ENCODE peak calls at places on chromosomes 12 and 14, in eight cellular contexts. O, L, K, M, V, A, P and Y are unnamed samples.

GRCh38 chr12:630656-631632 is 32.3 kb downstream of the NINJ2 start:
- DNase-seq in O (no peak), L (peak; percentile 84), K (no peak), M (no peak), V (no peak), A (peak; percentile 61), P (no peak), Y (peak; percentile 86)

GRCh38 chr12:12376636-12377448 is 20.0 kb downstream of the BORCS5 start:
- DNase-seq in O (peak; percentile 41), L (no peak), K (no peak), M (peak; percentile 18), V (peak; percentile 73), A (no peak), P (peak; percentile 45), Y (no peak)

GRCh38 chr12:4355843-4356327 is 23.6 kb downstream of the FGF23 start:
- DNase-seq in O (peak; percentile 25), L (no peak), K (no peak), M (peak; percentile 42), V (no peak), A (peak; percentile 25), P (no peak), Y (peak; percentile 49)

GRCh38 chr14:90111895-90112534 is 50.2 kb downstream of the KCNK13 start:
- DNase-seq in O (no peak), L (no peak), K (no peak), M (peak; percentile 86), V (peak; percentile 19), A (no peak), P (peak; percentile 38), Y (no peak)

GRCh38 chr12:77746108-77746507 is 84.6 kb upstream of the NAV3 start:
- DNase-seq in O (no peak), L (no peak), K (no peak), M (peak; percentile 41), V (no peak), A (no peak), P (no peak), Y (no peak)

GRCh38 chr12:30989754-30990153 is 63.2 kb downstream of the TSPAN11 start:
- DNase-seq in O (peak; percentile 61), L (peak; percentile 68), K (no peak), M (no peak), V (peak; percentile 13), A (no peak), P (no peak), Y (no peak)

GRCh38 chr14:30691751-30692398 is 69.8 kb downstream of the SCFD1 start:
- DNase-seq in O (no peak), L (no peak), K (no peak), M (no peak), V (no peak), A (no peak), P (no peak), Y (no peak)

GRCh38 chr12:42426733-42427132 is 100.8 kb downstream of the PPHLN1 start:
- DNase-seq in O (no peak), L (peak; percentile 48), K (no peak), M (peak; percentile 89), V (peak; percentile 46), A (no peak), P (peak; percentile 20), Y (peak; percentile 51)

GRCh38 chr14:68279777-68280233 is 460.2 kb downstream of the RAD51B start:
- DNase-seq in O (no peak), L (no peak), K (no peak), M (no peak), V (no peak), A (no peak), P (no peak), Y (no peak)

GRCh38 chr12:93847517-93848452 is 170.6 kb downstream of the CRADD start:
- DNase-seq in O (no peak), L (no peak), K (no peak), M (no peak), V (no peak), A (no peak), P (no peak), Y (no peak)

GRCh38 chr12:113239811-113240331 is 18.6 kb downstream of the TPCN1 start:
- DNase-seq in O (no peak), L (peak; percentile 74), K (no peak), M (no peak), V (no peak), A (no peak), P (no peak), Y (no peak)

GRCh38 chr14:64951291-64951690 is 8.7 kb upstream of the GPX2 start:
- DNase-seq in O (no peak), L (no peak), K (no peak), M (no peak), V (no peak), A (no peak), P (no peak), Y (no peak)

GRCh38 chr12:65500121-65500846 is 221.8 kb downstream of the MSRB3 start:
- DNase-seq in O (no peak), L (no peak), K (no peak), M (peak; percentile 73), V (peak; percentile 70), A (no peak), P (no peak), Y (no peak)

GRCh38 chr12:49098035-49098451 is 3.4 kb upstream of the DHH start:
- DNase-seq in O (peak; percentile 62), L (no peak), K (no peak), M (no peak), V (no peak), A (no peak), P (no peak), Y (peak; percentile 61)

GRCh38 chr14:103576371-103577024 is 13.7 kb downstream of the COA8 start:
- DNase-seq in O (peak; percentile 81), L (peak; percentile 94), K (peak; percentile 62), M (peak; percentile 73), V (peak; percentile 24), A (peak; percentile 87), P (peak; percentile 90), Y (peak; percentile 95)

GRCh38 chr12:56529656-56530055 is 8.0 kb downstream of the RBMS2 start:
- DNase-seq in O (no peak), L (no peak), K (no peak), M (no peak), V (no peak), A (no peak), P (no peak), Y (no peak)

GRCh38 chr12:98188649-98189048 is 326.7 kb upstream of the TMPO start:
- DNase-seq in O (no peak), L (no peak), K (no peak), M (no peak), V (no peak), A (no peak), P (no peak), Y (no peak)